ENCODE peak calls at places on chromosomes 3 and 15, in nine cellular contexts. One of them, this sample, is unnamed.

GRCh38 chr3:41997702-41998551 is 36.0 kb upstream of the ULK4 start:
- DNase-seq in AG09309: no peak
- DNase-seq in AG04449: no peak
- DNase-seq in stimulated activated CD8-positive, alpha-beta memory T cell treated with anti-CD3 and anti-CD28 coated beads, Interleukin-15, amount 100 ng/mL, for 24 hours: no peak
- DNase-seq in activated T-cell treated with anti-CD3 and anti-CD28 coated beads for 24 hours: no peak
- DNase-seq in aorta: no peak
- DNase-seq in choroid plexus epithelial cell: peak
- DNase-seq in anterior cingulate cortex: peak
- DNase-seq in upper lobe of right lung: no peak
- DNase-seq in this sample: no peak

GRCh38 chr3:152323834-152324233 is 55.1 kb downstream of the MBNL1 start:
- DNase-seq in AG09309: no peak
- DNase-seq in stimulated activated CD8-positive, alpha-beta memory T cell treated with anti-CD3 and anti-CD28 coated beads, Interleukin-15, amount 100 ng/mL, for 24 hours: no peak
- DNase-seq in choroid plexus epithelial cell: no peak
- DNase-seq in anterior cingulate cortex: no peak
- DNase-seq in AG04449: no peak
- DNase-seq in activated T-cell treated with anti-CD3 and anti-CD28 coated beads for 24 hours: no peak
- DNase-seq in aorta: no peak
- DNase-seq in upper lobe of right lung: no peak
- DNase-seq in this sample: no peak

GRCh38 chr3:134258761-134259347 is 8.2 kb upstream of the RYK start:
- DNase-seq in anterior cingulate cortex: no peak
- DNase-seq in stimulated activated CD8-positive, alpha-beta memory T cell treated with anti-CD3 and anti-CD28 coated beads, Interleukin-15, amount 100 ng/mL, for 24 hours: no peak
- DNase-seq in upper lobe of right lung: no peak
- DNase-seq in activated T-cell treated with anti-CD3 and anti-CD28 coated beads for 24 hours: no peak
- DNase-seq in AG09309: no peak
- DNase-seq in AG04449: no peak
- DNase-seq in choroid plexus epithelial cell: no peak
- DNase-seq in aorta: no peak
- DNase-seq in this sample: no peak

GRCh38 chr15:91183630-91184029 is 83.6 kb downstream of the SV2B start:
- DNase-seq in aorta: no peak
- DNase-seq in stimulated activated CD8-positive, alpha-beta memory T cell treated with anti-CD3 and anti-CD28 coated beads, Interleukin-15, amount 100 ng/mL, for 24 hours: no peak
- DNase-seq in AG04449: no peak
- DNase-seq in upper lobe of right lung: no peak
- DNase-seq in activated T-cell treated with anti-CD3 and anti-CD28 coated beads for 24 hours: no peak
- DNase-seq in choroid plexus epithelial cell: no peak
- DNase-seq in anterior cingulate cortex: no peak
- DNase-seq in AG09309: no peak
- DNase-seq in this sample: no peak

GRCh38 chr15:56205061-56205876 is 38.4 kb downstream of the RFX7 start:
- DNase-seq in aorta: no peak
- DNase-seq in activated T-cell treated with anti-CD3 and anti-CD28 coated beads for 24 hours: no peak
- DNase-seq in upper lobe of right lung: no peak
- DNase-seq in choroid plexus epithelial cell: peak
- DNase-seq in AG04449: no peak
- DNase-seq in anterior cingulate cortex: no peak
- DNase-seq in AG09309: peak
- DNase-seq in stimulated activated CD8-positive, alpha-beta memory T cell treated with anti-CD3 and anti-CD28 coated beads, Interleukin-15, amount 100 ng/mL, for 24 hours: no peak
- DNase-seq in this sample: no peak

GRCh38 chr3:123471106-123471505 is 22.2 kb upstream of the ADCY5 start:
- DNase-seq in anterior cingulate cortex: no peak
- DNase-seq in AG09309: no peak
- DNase-seq in stimulated activated CD8-positive, alpha-beta memory T cell treated with anti-CD3 and anti-CD28 coated beads, Interleukin-15, amount 100 ng/mL, for 24 hours: no peak
- DNase-seq in choroid plexus epithelial cell: no peak
- DNase-seq in upper lobe of right lung: no peak
- DNase-seq in activated T-cell treated with anti-CD3 and anti-CD28 coated beads for 24 hours: no peak
- DNase-seq in AG04449: no peak
- DNase-seq in aorta: no peak
- DNase-seq in this sample: no peak

GRCh38 chr3:7813412-7813811 is 688.2 kb upstream of the LMCD1 start:
- DNase-seq in activated T-cell treated with anti-CD3 and anti-CD28 coated beads for 24 hours: no peak
- DNase-seq in stimulated activated CD8-positive, alpha-beta memory T cell treated with anti-CD3 and anti-CD28 coated beads, Interleukin-15, amount 100 ng/mL, for 24 hours: no peak
- DNase-seq in AG09309: no peak
- DNase-seq in anterior cingulate cortex: no peak
- DNase-seq in AG04449: no peak
- DNase-seq in aorta: no peak
- DNase-seq in choroid plexus epithelial cell: no peak
- DNase-seq in upper lobe of right lung: no peak
- DNase-seq in this sample: peak

GRCh38 chr3:40939113-40940070 is 259.9 kb upstream of the CTNNB1 start:
- DNase-seq in AG09309: no peak
- DNase-seq in choroid plexus epithelial cell: no peak
- DNase-seq in AG04449: no peak
- DNase-seq in activated T-cell treated with anti-CD3 and anti-CD28 coated beads for 24 hours: no peak
- DNase-seq in stimulated activated CD8-positive, alpha-beta memory T cell treated with anti-CD3 and anti-CD28 coated beads, Interleukin-15, amount 100 ng/mL, for 24 hours: no peak
- DNase-seq in anterior cingulate cortex: no peak
- DNase-seq in aorta: no peak
- DNase-seq in upper lobe of right lung: peak
- DNase-seq in this sample: no peak

GRCh38 chr3:28050895-28051294 is 190.5 kb upstream of the CMC1 start:
- DNase-seq in AG09309: peak
- DNase-seq in aorta: no peak
- DNase-seq in stimulated activated CD8-positive, alpha-beta memory T cell treated with anti-CD3 and anti-CD28 coated beads, Interleukin-15, amount 100 ng/mL, for 24 hours: no peak
- DNase-seq in AG04449: no peak
- DNase-seq in choroid plexus epithelial cell: peak
- DNase-seq in upper lobe of right lung: no peak
- DNase-seq in anterior cingulate cortex: no peak
- DNase-seq in activated T-cell treated with anti-CD3 and anti-CD28 coated beads for 24 hours: peak
- DNase-seq in this sample: peak